ENCODE peak calls at places on chromosomes 12 and 14, in six cellular contexts. H, J, B, X, A and L are unnamed samples.

GRCh38 chr14:76181546-76181945 is 29.8 kb downstream of the GPATCH2L start:
- DNase-seq in A (no peak), B (no peak), H (no peak), X (no peak), J (no peak), L (no peak)

GRCh38 chr14:71103662-71104484 is 196.6 kb downstream of the PCNX1 start:
- DNase-seq in A (no peak), B (no peak), J (no peak), H (peak; percentile 71), X (no peak), L (no peak)

GRCh38 chr14:63473194-63473788 is 69.9 kb downstream of the PPP2R5E start:
- DNase-seq in X (no peak), A (no peak), H (no peak), J (no peak), B (no peak), L (no peak)

GRCh38 chr14:71574976-71575375 is 357.3 kb upstream of the RGS6 start:
- DNase-seq in H (no peak), J (no peak), A (no peak), X (no peak), B (no peak), L (no peak)

GRCh38 chr14:76138758-76139723 is 12.7 kb upstream of the GPATCH2L start:
- DNase-seq in A (no peak), B (peak; percentile 65), J (no peak), H (no peak), X (no peak), L (no peak)

GRCh38 chr14:90536092-90536491 is 139.3 kb downstream of the CALM1 start:
- DNase-seq in B (no peak), J (peak; percentile 75), X (peak; percentile 41), H (no peak), A (no peak), L (no peak)

GRCh38 chr12:43968736-43969135 is 132.9 kb downstream of the TMEM117 start:
- DNase-seq in X (no peak), A (no peak), J (no peak), B (no peak), H (no peak), L (no peak)

GRCh38 chr14:32166029-32166428 is 35.8 kb upstream of the RNU6-7 start:
- DNase-seq in B (no peak), H (peak; percentile 17), A (no peak), X (no peak), J (no peak), L (no peak)

GRCh38 chr12:873954-874353 is 75.5 kb downstream of the RAD52 start:
- DNase-seq in X (peak; percentile 17), B (no peak), A (no peak), J (no peak), H (no peak), L (no peak)

GRCh38 chr14:91509083-91509877 is 830 bp downstream of the PPP4R3A start:
- DNase-seq in A (peak; percentile 25), H (peak; percentile 45), B (peak; percentile 20), X (peak; percentile 52), J (peak; percentile 28), L (no peak)

GRCh38 chr12:124026755-124027745 is 54.0 kb downstream of the ZNF664 start:
- DNase-seq in A (no peak), H (no peak), J (no peak), B (no peak), X (no peak), L (no peak)

GRCh38 chr12:5571115-5571514 is 139.2 kb downstream of the NTF3 start:
- DNase-seq in X (no peak), A (no peak), B (no peak), J (no peak), H (no peak), L (no peak)

GRCh38 chr12:108823804-108824203 is 33.6 kb downstream of the SSH1 start:
- DNase-seq in B (no peak), H (no peak), J (no peak), A (no peak), X (no peak), L (no peak)

GRCh38 chr14:99726538-99727095 is 42.5 kb downstream of the CYP46A1 start:
- DNase-seq in X (no peak), A (no peak), B (no peak), H (no peak), J (no peak), L (no peak)

GRCh38 chr12:47272412-47273190 is 192.8 kb upstream of the AMIGO2 start:
- DNase-seq in J (no peak), B (no peak), A (no peak), H (no peak), X (no peak), L (no peak)

GRCh38 chr14:81193924-81194633 is 26.7 kb downstream of the GTF2A1 start:
- DNase-seq in B (no peak), H (peak; percentile 58), X (no peak), A (no peak), J (no peak), L (no peak)

GRCh38 chr14:61034416-61035100 is 53.5 kb downstream of the SLC38A6 start:
- DNase-seq in X (no peak), A (no peak), J (peak; percentile 8), H (peak; percentile 65), B (no peak), L (no peak)

GRCh38 chr12:13208533-13209278 is 12.2 kb downstream of the EMP1 start:
- DNase-seq in H (peak; percentile 31), B (no peak), A (no peak), J (no peak), X (no peak), L (no peak)

GRCh38 chr14:43215524-43215923 is 1291.6 kb downstream of the FSCB start:
- DNase-seq in B (no peak), H (no peak), J (no peak), X (no peak), A (no peak), L (no peak)

GRCh38 chr14:61477845-61478438 is 156.6 kb downstream of the PRKCH start:
- DNase-seq in H (peak; percentile 79), B (no peak), X (no peak), J (no peak), A (no peak), L (no peak)

GRCh38 chr14:70086685-70087379 is 101.9 kb downstream of the SLC8A3 start:
- DNase-seq in B (peak; percentile 30), A (no peak), H (peak; percentile 49), X (no peak), J (no peak), L (no peak)

GRCh38 chr14:70084226-70084625 is 104.5 kb downstream of the SLC8A3 start:
- DNase-seq in B (no peak), X (no peak), A (no peak), J (no peak), H (no peak), L (no peak)

GRCh38 chr14:70093156-70093555 is 95.6 kb downstream of the SLC8A3 start:
- DNase-seq in B (no peak), H (no peak), A (no peak), J (no peak), X (no peak), L (no peak)

GRCh38 chr14:70087380-70087697 is 101.4 kb downstream of the SLC8A3 start:
- DNase-seq in X (no peak), B (no peak), A (no peak), H (no peak), J (no peak), L (no peak)
- TF ChIP-seq CTCF in X (no peak), B (no peak), A (no peak), H (no peak), J (no peak), L (no peak)

GRCh38 chr14:103126873-103127304 is 3.6 kb downstream of the TNFAIP2 start:
- DNase-seq in A (peak; percentile 63), B (peak; percentile 81), J (peak; percentile 23), H (no peak), X (peak; percentile 38), L (no peak)
- TF ChIP-seq CTCF in A (no peak), B (no peak), J (no peak), H (no peak), X (no peak), L (peak; percentile 52)

GRCh38 chr14:72736348-72736747 is 157.6 kb downstream of the DPF3 start:
- DNase-seq in A (no peak), X (no peak), J (no peak), B (no peak), H (peak; percentile 18), L (no peak)
- TF ChIP-seq CTCF in A (no peak), X (no peak), J (no peak), B (no peak), H (peak; percentile 25), L (no peak)

DNA sequence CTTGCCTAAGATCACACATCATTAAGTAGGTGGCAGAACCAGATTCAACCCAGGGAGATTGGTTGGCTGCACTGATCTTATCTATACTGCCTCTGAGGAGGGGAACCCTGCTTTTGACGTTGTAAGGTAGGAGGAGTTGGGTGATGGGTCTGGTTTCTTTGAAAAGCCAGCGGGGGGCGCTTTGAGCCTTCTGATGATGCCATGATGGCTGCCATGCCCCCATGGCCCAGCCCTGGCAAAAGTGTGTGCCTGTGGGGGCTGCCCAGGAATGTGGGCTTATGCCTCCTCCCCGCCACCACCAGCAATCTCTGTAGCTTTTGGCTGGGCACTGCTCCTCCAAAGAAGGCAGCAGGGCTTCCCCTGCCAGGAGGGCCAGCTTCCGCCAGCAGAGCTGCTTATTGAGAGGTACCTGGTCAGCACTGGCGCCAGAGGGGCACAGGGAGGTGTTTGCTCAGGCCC is 224.3 kb downstream of the SLC41A2 start:
- DNase-seq in J (no peak), H (peak; percentile 41), X (no peak), B (peak; percentile 67), A (no peak), L (no peak)
- TF ChIP-seq CTCF in J (peak; percentile 14), H (peak; percentile 27), X (no peak), B (no peak), A (no peak), L (no peak)

DNA sequence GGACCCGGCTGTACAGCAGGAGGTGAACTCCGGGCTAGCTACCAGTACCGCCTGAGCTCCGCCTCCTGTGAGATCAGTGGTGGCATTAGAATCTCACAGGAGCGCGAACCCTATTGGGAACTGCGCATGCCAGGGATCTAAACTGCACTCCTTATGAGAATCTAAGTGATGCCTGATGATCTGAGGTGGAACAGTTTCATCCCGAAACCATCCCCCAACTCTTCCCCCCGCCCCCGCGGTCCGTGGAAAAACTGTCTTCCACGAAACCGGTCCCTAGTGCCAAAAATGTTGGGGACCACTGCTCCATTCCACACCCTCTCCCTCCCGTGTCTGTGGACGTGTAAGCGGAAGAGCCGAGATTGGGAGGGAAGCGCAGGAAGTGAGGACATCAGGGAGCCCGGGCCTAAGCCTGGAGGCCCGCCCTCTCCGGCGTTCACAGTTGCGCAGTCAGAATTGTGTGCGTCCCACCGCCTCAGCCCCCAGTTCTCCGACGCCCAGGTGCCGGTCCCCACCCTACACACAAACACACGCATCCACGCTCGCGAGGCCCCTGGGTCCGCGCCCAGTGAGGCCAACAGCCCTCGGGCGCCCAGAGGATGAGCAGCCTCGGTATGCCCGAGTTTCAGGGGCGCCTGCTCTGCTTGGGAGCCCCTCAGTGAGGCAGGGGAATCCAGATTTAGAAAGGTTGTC is 1.8 kb upstream of the RNASE4 start:
- DNase-seq in H (peak; percentile 96), B (peak; percentile 73), X (peak; percentile 93), A (peak; percentile 59), J (peak; percentile 91), L (peak; percentile 31)
- TF ChIP-seq CTCF in H (no peak), B (no peak), X (no peak), A (no peak), J (peak; percentile 23), L (no peak)